ENCODE peak calls at places on chromosome 12, in four cellular contexts. One of them, this sample, is unnamed.

GRCh38 chr12:109111775-109112491 is 4.5 kb upstream of the ACACB start:
- DNase-seq in IMR-90: peak; percentile 49
- DNase-seq in spleen: peak; percentile 79
- DNase-seq in uterus: peak; percentile 76
- DNase-seq in this sample: no peak

GRCh38 chr12:73342733-73343132 is 1070.6 kb downstream of the TRHDE start:
- DNase-seq in IMR-90: no peak
- DNase-seq in spleen: no peak
- DNase-seq in uterus: no peak
- DNase-seq in this sample: no peak

GRCh38 chr12:90977224-90977623 is 22.2 kb upstream of the CCER1 start:
- DNase-seq in IMR-90: peak; percentile 38
- DNase-seq in spleen: no peak
- DNase-seq in uterus: no peak
- DNase-seq in this sample: no peak

GRCh38 chr12:108394196-108394595 is 55.1 kb upstream of the CMKLR1 start:
- DNase-seq in IMR-90: no peak
- DNase-seq in spleen: no peak
- DNase-seq in uterus: peak; percentile 38
- DNase-seq in this sample: peak; percentile 10

GRCh38 chr12:43676183-43676813 is 82.3 kb downstream of the PUS7L start:
- DNase-seq in IMR-90: peak; percentile 1
- DNase-seq in spleen: no peak
- DNase-seq in uterus: no peak
- DNase-seq in this sample: no peak

GRCh38 chr12:132222096-132222807 is 78.0 kb downstream of the NOC4L start:
- DNase-seq in IMR-90: peak; percentile 2
- DNase-seq in spleen: peak; percentile 88
- DNase-seq in uterus: no peak
- DNase-seq in this sample: no peak

GRCh38 chr12:15532364-15532977 is 210.2 kb downstream of the PTPRO start:
- DNase-seq in IMR-90: peak; percentile 77
- DNase-seq in spleen: no peak
- DNase-seq in uterus: no peak
- DNase-seq in this sample: no peak

GRCh38 chr12:53236443-53237111 is 4.6 kb upstream of the RARG start:
- DNase-seq in IMR-90: no peak
- DNase-seq in spleen: no peak
- DNase-seq in uterus: no peak
- DNase-seq in this sample: no peak

GRCh38 chr12:11651785-11652184 is 2.3 kb downstream of the ETV6 start:
- DNase-seq in IMR-90: peak; percentile 42
- DNase-seq in spleen: no peak
- DNase-seq in uterus: no peak
- DNase-seq in this sample: no peak

GRCh38 chr12:19645823-19646222 is 206.5 kb downstream of the AEBP2 start:
- DNase-seq in IMR-90: no peak
- DNase-seq in spleen: no peak
- DNase-seq in uterus: no peak
- DNase-seq in this sample: no peak

GRCh38 chr12:49335955-49336644 is 888 bp downstream of the C1QL4 start:
- DNase-seq in IMR-90: no peak
- DNase-seq in spleen: no peak
- DNase-seq in uterus: no peak
- DNase-seq in this sample: no peak

GRCh38 chr12:70449074-70449757 is 83.1 kb downstream of the KCNMB4 start:
- DNase-seq in IMR-90: peak; percentile 10
- DNase-seq in spleen: no peak
- DNase-seq in uterus: no peak
- DNase-seq in this sample: no peak

GRCh38 chr12:110431957-110432587 is 18.1 kb downstream of the ARPC3 start:
- DNase-seq in IMR-90: no peak
- DNase-seq in spleen: no peak
- DNase-seq in uterus: no peak
- DNase-seq in this sample: no peak

GRCh38 chr12:1806301-1807106 is 13.9 kb upstream of the LRTM2 start:
- DNase-seq in IMR-90: no peak
- DNase-seq in spleen: peak; percentile 73
- DNase-seq in uterus: no peak
- DNase-seq in this sample: no peak

GRCh38 chr12:51926064-51926632 is 18.8 kb downstream of the ACVRL1 start:
- DNase-seq in IMR-90: no peak
- DNase-seq in spleen: no peak
- DNase-seq in uterus: no peak
- DNase-seq in this sample: no peak

GRCh38 chr12:104333692-104334255 is 30.2 kb downstream of the EID3 start:
- DNase-seq in IMR-90: no peak
- DNase-seq in spleen: no peak
- DNase-seq in uterus: no peak
- DNase-seq in this sample: no peak

GRCh38 chr12:75922944-75923642 is 108.5 kb downstream of the PHLDA1 start:
- DNase-seq in IMR-90: no peak
- DNase-seq in spleen: no peak
- DNase-seq in uterus: no peak
- DNase-seq in this sample: no peak

GRCh38 chr12:92445253-92446081 is 257.3 kb upstream of the PLEKHG7 start:
- DNase-seq in IMR-90: no peak
- DNase-seq in spleen: peak; percentile 84
- DNase-seq in uterus: peak; percentile 34
- DNase-seq in this sample: no peak

GRCh38 chr12:12441891-12442461 is 85.1 kb downstream of the BORCS5 start:
- DNase-seq in IMR-90: peak; percentile 39
- DNase-seq in spleen: no peak
- DNase-seq in uterus: no peak
- DNase-seq in this sample: no peak

GRCh38 chr12:27822076-27822712 is 42.2 kb upstream of the MANSC4 start:
- DNase-seq in IMR-90: peak; percentile 97
- DNase-seq in spleen: no peak
- DNase-seq in uterus: no peak
- DNase-seq in this sample: no peak

GRCh38 chr12:97063292-97063935 is 156.4 kb downstream of the NEDD1 start:
- DNase-seq in IMR-90: no peak
- DNase-seq in spleen: no peak
- DNase-seq in uterus: no peak
- DNase-seq in this sample: no peak

DNA sequence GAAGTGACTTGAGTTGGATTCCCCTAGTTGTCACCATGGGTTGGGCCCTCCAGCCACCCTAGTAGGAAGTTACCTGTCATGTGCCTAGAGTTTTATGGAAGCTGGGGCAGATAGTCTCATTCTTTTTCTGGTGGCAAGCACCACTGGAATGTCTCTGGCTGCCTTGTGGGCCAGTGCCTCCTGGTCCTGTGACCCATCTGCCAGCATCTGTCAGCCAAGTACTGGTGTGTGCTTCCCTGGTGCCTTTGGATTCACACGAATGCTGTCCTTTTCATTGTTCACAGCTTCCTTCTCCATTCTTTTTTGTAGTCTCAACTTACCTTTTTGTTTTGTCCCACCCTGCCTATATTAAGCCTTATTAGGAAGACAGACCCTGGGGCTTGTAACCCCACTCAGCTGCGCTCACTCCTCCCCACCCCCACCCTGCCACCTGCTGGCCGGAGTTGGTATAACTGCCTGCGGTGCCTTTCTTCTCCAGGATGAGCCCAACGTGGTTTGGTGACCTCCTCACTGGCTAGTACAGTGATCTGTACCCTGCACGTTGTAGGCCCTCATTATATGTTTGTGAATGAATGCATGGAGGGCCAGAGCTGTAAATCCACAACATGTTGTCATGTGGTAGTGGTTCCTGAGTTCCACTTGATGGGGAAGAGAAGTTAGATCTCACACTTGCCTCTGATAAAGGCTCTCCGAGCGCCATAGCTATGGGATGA is 125.7 kb downstream of the TSPAN9 start:
- DNase-seq in IMR-90: peak; percentile 34
- DNase-seq in spleen: no peak
- DNase-seq in uterus: peak; percentile 67
- DNase-seq in this sample: peak; percentile 42
- H3K4me1 ChIP-seq in IMR-90: peaks cover 8% of the 10 kb centered on the region
- H3K4me1 ChIP-seq in spleen: peaks cover 16% of the 10 kb centered on the region
- H3K4me1 ChIP-seq in uterus: no peaks in the 10 kb centered on the region
- H3K4me1 ChIP-seq in this sample: peaks cover 48% of the 10 kb centered on the region

DNA sequence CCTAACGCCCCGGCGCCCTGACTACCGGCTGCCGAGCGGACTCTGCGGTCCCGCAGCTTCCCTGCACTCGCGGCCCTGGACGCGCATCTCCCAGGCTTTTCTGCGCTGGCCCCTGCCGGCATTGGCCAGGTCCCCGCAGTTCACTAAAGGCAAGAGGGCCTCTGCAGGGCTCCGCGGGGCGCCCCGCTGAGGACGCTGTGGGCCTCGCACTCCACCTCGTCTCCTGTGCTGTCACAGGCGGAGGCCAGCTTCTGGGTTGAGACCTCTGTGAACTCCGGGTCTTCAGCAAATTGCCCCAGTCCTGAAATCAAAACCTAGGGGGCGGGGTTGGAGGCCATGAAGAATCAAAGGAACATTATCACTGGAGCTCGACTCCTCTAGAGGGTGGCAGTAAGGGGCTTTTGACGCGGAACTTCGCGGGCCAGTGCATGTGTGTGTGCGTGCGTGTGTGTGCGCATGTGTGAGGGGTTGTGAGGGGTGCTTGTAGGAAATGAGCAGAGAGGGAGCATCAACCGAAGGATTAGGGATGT is 68.5 kb upstream of the CAPRIN2 start:
- DNase-seq in IMR-90: no peak
- DNase-seq in spleen: peak; percentile 83
- DNase-seq in uterus: peak; percentile 30
- DNase-seq in this sample: no peak
- TF ChIP-seq CTCF in IMR-90: no peak
- TF ChIP-seq CTCF in spleen: no peak
- TF ChIP-seq CTCF in uterus: peak; percentile 26
- TF ChIP-seq CTCF in this sample: no peak

GRCh38 chr12:89882051-89882450 is 173.4 kb upstream of the ATP2B1 start:
- DNase-seq in IMR-90: peak; percentile 89
- DNase-seq in spleen: no peak
- DNase-seq in uterus: no peak
- DNase-seq in this sample: no peak
- H3K4me1 ChIP-seq in IMR-90: peaks cover 4% of the 10 kb centered on the region
- H3K4me1 ChIP-seq in spleen: peaks cover 5% of the 10 kb centered on the region
- H3K4me1 ChIP-seq in uterus: no peaks in the 10 kb centered on the region
- H3K4me1 ChIP-seq in this sample: no peaks in the 10 kb centered on the region

GRCh38 chr12:57145460-57146059 is 1.9 kb downstream of the LRP1-AS start:
- DNase-seq in IMR-90: no peak
- DNase-seq in spleen: no peak
- DNase-seq in uterus: no peak
- DNase-seq in this sample: no peak
- TF ChIP-seq CTCF in IMR-90: no peak
- TF ChIP-seq CTCF in spleen: no peak
- TF ChIP-seq CTCF in uterus: no peak
- TF ChIP-seq CTCF in this sample: no peak

GRCh38 chr12:123442774-123443173 is 6.3 kb upstream of the RILPL2 start:
- DNase-seq in IMR-90: no peak
- DNase-seq in spleen: no peak
- DNase-seq in uterus: no peak
- DNase-seq in this sample: no peak

GRCh38 chr12:123441523-123442164 is 5.2 kb upstream of the RILPL2 start:
- DNase-seq in IMR-90: no peak
- DNase-seq in spleen: no peak
- DNase-seq in uterus: no peak
- DNase-seq in this sample: no peak

GRCh38 chr12:123445388-123446344 is 9.2 kb upstream of the RILPL2 start:
- DNase-seq in IMR-90: peak; percentile 40
- DNase-seq in spleen: no peak
- DNase-seq in uterus: peak; percentile 60
- DNase-seq in this sample: no peak

GRCh38 chr12:123449103-123449736 is 8.7 kb upstream of the SNRNP35 start:
- DNase-seq in IMR-90: no peak
- DNase-seq in spleen: no peak
- DNase-seq in uterus: no peak
- DNase-seq in this sample: no peak

DNA sequence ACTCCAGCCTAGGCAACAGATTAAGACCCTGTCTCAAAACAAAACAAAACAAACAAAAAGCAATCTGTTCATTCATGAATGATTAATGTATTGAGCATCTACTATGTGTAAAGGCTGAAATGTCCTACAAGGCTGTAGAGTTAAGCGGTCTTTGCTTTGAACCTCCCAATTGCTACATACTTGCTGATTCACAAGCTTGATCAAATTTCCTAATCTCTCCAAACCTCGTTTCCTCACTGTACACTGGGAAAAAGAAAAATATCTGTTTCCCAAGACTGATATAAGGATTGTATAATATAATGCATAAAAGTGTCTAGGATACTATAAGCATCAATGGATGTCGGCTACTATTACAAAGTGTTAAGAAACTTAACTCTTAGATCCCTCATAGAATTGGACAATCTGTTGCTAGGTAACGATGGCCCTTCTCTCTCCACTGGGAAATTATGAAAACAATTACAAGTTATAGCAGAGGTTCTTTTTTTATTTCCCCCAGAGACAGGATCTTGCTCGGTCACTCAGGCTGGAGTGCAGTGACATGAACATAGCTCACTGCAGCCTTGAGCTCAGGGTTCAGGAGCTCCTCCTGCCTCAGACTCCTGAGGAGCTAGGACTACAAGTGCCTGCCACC is 8.0 kb upstream of the RILPL2 start:
- DNase-seq in IMR-90: peak; percentile 65
- DNase-seq in spleen: no peak
- DNase-seq in uterus: no peak
- DNase-seq in this sample: no peak
- H3K4me1 ChIP-seq in IMR-90: peaks cover 7% of the 10 kb centered on the region
- H3K4me1 ChIP-seq in spleen: peaks cover 15% of the 10 kb centered on the region
- H3K4me1 ChIP-seq in uterus: peaks cover 6% of the 10 kb centered on the region
- H3K4me1 ChIP-seq in this sample: no peaks in the 10 kb centered on the region

DNA sequence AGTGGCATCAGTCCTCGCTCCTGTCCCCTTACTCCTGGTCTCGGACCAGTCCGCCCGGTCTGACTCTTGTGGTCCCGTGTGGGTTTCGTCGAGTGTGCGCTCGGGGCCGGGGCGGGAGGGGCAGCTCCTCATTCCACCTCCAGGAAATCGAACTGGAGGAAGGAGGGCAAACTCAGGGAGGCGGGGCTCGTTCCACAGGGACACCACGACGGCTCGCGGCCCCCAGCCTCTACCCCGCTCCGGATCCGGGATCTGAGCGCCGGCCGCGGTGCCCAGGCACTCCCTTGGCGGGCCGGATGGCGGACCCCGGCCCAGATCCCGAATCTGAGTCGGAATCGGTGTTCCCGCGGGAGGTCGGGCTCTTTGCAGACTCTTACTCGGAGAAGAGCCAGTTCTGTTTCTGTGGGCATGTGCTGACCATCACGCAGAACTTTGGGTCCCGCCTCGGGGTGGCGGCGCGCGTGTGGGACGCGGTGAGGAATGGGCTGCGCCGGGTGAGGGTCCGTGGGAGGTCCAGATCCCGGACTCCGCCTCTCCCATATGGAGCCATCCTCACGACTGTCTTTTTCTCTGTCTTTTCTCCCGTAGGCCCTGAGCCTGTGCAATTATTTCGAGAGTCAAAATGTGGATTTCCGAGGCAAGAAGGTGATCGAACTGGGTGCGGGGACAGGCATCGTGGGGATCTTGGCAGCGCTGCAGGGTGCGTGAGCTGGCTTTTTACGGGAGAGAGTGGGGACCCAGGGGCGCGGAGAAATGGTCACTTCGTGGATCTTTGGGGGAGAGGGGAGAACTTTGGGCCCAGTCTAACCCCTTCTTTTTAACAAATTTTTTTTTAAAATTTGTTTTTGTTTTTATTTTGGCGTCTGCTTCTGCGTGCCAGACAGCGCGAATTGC is at the start of gene EEF1AKMT3:
- DNase-seq in IMR-90: peak; percentile 35
- DNase-seq in spleen: peak; percentile 90
- DNase-seq in uterus: peak; percentile 61
- DNase-seq in this sample: peak; percentile 36
- TF ChIP-seq CTCF in IMR-90: no peak
- TF ChIP-seq CTCF in spleen: no peak
- TF ChIP-seq CTCF in uterus: no peak
- TF ChIP-seq CTCF in this sample: no peak

This sample was measured in gastrocnemius medialis.